ENCODE peak calls at places on chromosomes 7 and 10, in eight cellular contexts. Z, Y, W, Q, F, L, J and I are unnamed samples.

GRCh38 chr7:106623846-106624245 is 37.1 kb downstream of the CCDC71L start:
- DNase-seq in Z (no peak), Y (no peak), W (no peak), Q (peak; percentile 15), F (no peak), L (no peak), J (no peak), I (no peak)

GRCh38 chr7:3250725-3251124 is 50.3 kb upstream of the SDK1 start:
- DNase-seq in Z (no peak), Y (no peak), W (no peak), Q (no peak), F (no peak), L (no peak), J (no peak), I (no peak)

GRCh38 chr7:143391462-143392404 is 10.6 kb downstream of the ZYX start:
- DNase-seq in Z (no peak), Y (peak; percentile 97), W (no peak), Q (no peak), F (no peak), L (peak; percentile 63), J (no peak), I (no peak)

GRCh38 chr7:33892945-33893344 is 12.4 kb upstream of the BMPER start:
- DNase-seq in Z (no peak), Y (no peak), W (no peak), Q (no peak), F (no peak), L (no peak), J (no peak), I (no peak)

GRCh38 chr7:157801971-157802675 is 465.3 kb downstream of the DNAJB6 start:
- DNase-seq in Z (no peak), Y (no peak), W (no peak), Q (no peak), F (no peak), L (no peak), J (peak; percentile 42), I (no peak)

GRCh38 chr10:92011560-92012214 is 88.1 kb downstream of the BTAF1 start:
- DNase-seq in Z (no peak), Y (no peak), W (peak; percentile 60), Q (no peak), F (no peak), L (no peak), J (no peak), I (peak; percentile 21)

GRCh38 chr7:158902427-158902826 is 46.1 kb downstream of the DYNC2I1 start:
- DNase-seq in Z (no peak), Y (no peak), W (no peak), Q (no peak), F (no peak), L (no peak), J (no peak), I (no peak)

GRCh38 chr10:95837783-95838182 is 70.0 kb upstream of the CC2D2B start:
- DNase-seq in Z (no peak), Y (no peak), W (no peak), Q (no peak), F (no peak), L (no peak), J (peak; percentile 51), I (no peak)

GRCh38 chr7:117208257-117208656 is 114.6 kb downstream of the WNT2 start:
- DNase-seq in Z (no peak), Y (no peak), W (peak; percentile 13), Q (no peak), F (no peak), L (no peak), J (no peak), I (no peak)

GRCh38 chr7:98178321-98178720 is 32.9 kb upstream of the BHLHA15 start:
- DNase-seq in Z (peak; percentile 44), Y (no peak), W (no peak), Q (no peak), F (no peak), L (no peak), J (peak; percentile 91), I (no peak)

GRCh38 chr10:66836057-66836456 is 89.8 kb upstream of the LRRTM3 start:
- DNase-seq in Z (no peak), Y (no peak), W (peak; percentile 66), Q (peak; percentile 65), F (no peak), L (no peak), J (no peak), I (peak; percentile 13)

DNA sequence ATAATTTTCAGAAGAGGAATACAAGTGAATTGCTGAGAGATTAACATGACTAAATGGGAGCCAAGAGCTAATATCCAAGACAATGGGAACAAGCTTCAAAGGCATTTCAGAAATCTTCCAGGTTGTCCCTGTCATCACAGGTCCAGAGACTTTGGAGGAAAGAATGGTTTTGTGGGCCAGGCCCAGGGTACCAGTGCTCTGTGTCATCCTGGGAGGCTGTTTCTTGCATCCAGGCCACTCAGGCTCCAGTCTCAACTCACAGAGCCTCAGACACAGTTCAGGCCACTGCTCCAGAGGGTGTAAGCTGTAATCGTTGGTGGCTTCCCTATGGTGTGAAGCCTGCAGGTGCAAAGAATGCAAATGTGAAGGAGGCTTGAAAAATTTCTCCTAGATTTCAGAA is 170.4 kb upstream of the NRG3 start:
- DNase-seq in Z (peak; percentile 43), Y (no peak), W (peak; percentile 11), Q (no peak), F (no peak), L (no peak), J (no peak), I (no peak)
- H3K4me3 ChIP-seq in Z (no peak overlapping the region), Y (no peak overlapping the region), W (no peak overlapping the region), Q (no peak overlapping the region), F (no peak overlapping the region), L (no peak overlapping the region), J (no peak overlapping the region), I (no peak overlapping the region)

GRCh38 chr7:18497800-18498199 is 2.3 kb downstream of the HDAC9 start:
- DNase-seq in Z (no peak), Y (no peak), W (no peak), Q (no peak), F (no peak), L (no peak), J (no peak), I (no peak)

GRCh38 chr7:18497082-18497481 is 1.5 kb downstream of the HDAC9 start:
- DNase-seq in Z (no peak), Y (no peak), W (no peak), Q (no peak), F (no peak), L (no peak), J (no peak), I (no peak)

GRCh38 chr7:18496336-18496700 is 769 bp downstream of the HDAC9 start:
- DNase-seq in Z (peak; percentile 24), Y (no peak), W (no peak), Q (no peak), F (no peak), L (no peak), J (no peak), I (no peak)

GRCh38 chr7:18494821-18495408 is 634 bp upstream of the HDAC9 start:
- DNase-seq in Z (peak; percentile 15), Y (no peak), W (no peak), Q (no peak), F (no peak), L (no peak), J (no peak), I (peak; percentile 40)

DNA sequence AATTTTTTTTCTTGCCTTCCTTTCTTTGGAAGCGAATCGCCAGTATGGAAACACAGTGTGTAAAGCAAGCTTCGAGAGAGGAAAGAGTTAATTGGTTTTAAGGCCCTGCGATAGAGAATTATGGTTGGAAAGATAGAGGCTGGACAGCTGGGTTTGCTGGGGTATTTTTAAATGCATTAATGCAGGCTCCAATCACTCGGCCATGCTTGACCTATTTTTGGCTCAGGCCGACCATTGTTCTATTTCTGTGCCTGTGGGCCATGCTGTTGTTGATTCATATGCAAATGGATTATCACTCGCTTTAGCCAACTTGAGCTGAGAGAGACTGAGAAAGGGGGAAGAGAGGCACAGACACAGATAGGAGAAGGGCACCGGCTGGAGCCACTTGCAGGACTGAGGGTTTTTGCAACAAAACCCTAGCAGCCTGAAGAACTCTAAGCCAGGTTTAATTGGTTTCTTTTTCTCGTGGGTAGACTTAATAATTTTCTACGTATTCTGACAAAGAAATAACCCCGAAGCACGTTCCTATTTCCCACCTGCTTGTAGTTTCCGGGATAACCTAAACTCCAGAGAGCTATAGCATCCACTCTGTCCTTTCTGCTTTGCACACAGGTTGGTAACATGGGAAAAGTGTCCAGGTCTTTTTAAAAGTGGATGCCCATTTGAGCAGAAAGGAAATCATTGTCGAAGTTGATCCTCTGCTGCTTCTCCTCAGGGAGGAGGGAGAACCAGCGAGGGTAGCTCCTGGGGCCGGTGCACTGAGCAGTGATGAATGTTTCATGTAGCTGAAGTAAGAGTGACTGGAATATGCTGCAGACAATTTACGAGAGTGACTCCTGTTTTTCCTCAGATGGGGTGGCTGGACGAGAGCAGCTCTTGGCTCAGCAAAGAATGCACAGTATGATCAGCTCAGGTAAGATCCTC is at the start of gene HDAC9:
- DNase-seq in Z (peak; percentile 90), Y (no peak), W (peak; percentile 83), Q (peak; percentile 6), F (peak; percentile 83), L (no peak), J (no peak), I (peak; percentile 75)
- H3K4me1 ChIP-seq in Z (peaks cover 25% of the 10 kb centered on the region), Y (peaks cover 10% of the 10 kb centered on the region), W (peaks cover 3% of the 10 kb centered on the region), Q (no peaks in the 10 kb centered on the region), F (peaks cover 34% of the 10 kb centered on the region), L (no peaks in the 10 kb centered on the region), J (peaks cover 16% of the 10 kb centered on the region), I (peaks cover 24% of the 10 kb centered on the region)

DNA sequence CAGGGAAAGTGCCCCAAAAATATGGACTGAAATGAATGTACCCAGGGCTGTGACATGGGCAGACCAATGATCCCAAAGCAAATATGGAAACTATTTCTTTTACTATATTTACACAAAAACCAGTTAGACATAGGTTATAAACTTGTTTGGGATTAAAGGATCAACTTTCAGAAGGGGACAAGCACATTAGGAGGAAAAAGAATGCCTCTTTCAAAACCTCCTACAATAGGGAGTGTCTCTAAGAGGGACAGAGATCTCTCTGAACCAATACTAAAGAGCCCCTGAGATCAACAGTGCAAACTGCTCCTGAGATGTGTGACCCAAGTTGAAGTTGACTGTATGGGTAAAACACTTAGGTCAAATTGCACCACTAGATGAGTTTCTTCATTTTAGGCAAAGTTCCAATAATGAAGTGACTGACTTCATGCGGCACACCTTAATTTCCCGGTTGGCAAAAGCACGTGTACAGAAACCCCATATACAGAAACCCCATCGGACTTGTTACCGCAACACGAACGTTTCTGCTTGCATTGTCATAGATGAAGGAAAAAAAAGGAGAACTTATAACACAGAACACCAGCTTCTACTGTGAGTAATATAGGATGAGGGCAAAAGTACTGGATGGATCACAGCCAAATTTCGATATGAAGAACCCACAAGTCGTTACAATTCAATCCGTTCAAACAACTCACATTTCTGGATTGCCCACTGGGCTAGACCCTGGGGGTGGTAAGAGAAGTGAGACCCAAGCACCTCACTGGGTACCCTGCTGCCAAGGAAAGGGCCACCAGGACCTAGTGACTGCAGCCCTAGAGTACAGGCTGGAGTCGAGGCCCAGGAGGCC is 4.3 kb downstream of the SVIL start:
- DNase-seq in Z (no peak), Y (no peak), W (no peak), Q (no peak), F (no peak), L (no peak), J (no peak), I (no peak)
- H3K4me3 ChIP-seq in Z (no peak overlapping the region), Y (peak overlapping the region; percentile 54), W (no peak overlapping the region), Q (no peak overlapping the region), F (no peak overlapping the region), L (no peak overlapping the region), J (no peak overlapping the region), I (no peak overlapping the region)

DNA sequence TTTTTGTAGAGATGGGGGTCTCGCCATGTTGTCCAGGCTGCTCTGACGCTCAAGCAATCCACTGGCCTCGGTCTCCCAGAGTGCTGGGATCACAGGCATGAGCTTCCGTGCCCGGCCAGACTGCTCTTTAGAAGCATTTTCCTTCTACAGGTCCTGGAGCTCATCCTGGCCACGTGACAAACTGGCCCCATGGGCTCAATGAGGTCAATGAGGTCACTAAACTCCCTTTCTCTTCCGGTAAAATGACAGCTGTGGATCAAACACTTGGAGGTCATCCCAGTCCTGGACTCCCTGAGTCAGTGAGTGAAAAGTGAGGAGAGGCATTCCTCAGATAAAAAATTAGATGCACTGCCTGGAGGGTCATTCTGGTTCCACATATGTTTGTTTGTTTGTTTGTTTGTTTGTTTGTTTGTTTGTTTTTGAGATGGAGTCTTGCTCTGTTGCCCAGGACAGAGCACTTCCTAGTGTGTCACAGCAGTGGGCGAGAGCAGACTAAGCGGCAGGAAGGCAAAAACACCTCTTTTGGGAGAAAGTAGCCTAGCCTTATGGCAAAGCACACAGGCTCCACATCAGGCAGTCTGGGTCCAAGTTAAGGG is 134.9 kb downstream of the TNS3 start:
- DNase-seq in Z (no peak), Y (peak; percentile 45), W (no peak), Q (no peak), F (no peak), L (no peak), J (no peak), I (no peak)
- H3K4me1 ChIP-seq in Z (no peaks in the 10 kb centered on the region), Y (peaks cover 20% of the 10 kb centered on the region), W (no peaks in the 10 kb centered on the region), Q (peaks cover 10% of the 10 kb centered on the region), F (peaks cover 22% of the 10 kb centered on the region), L (peaks cover 39% of the 10 kb centered on the region), J (peaks cover 42% of the 10 kb centered on the region), I (no peaks in the 10 kb centered on the region)